ENCODE peak calls at places on chromosome 14, in six cellular contexts. H, K, T, Q, F and Z are unnamed samples.

GRCh38 chr14:30551460-30551859 is 7.5 kb upstream of the G2E3 start:
- DNase-seq in Q (no peak), T (no peak), F (no peak), K (no peak), H (peak), Z (no peak)

GRCh38 chr14:49461529-49462401 is 124.4 kb downstream of the RPS29 start:
- DNase-seq in K (peak), Q (peak), T (peak), H (peak), F (peak), Z (peak)

GRCh38 chr14:69535230-69535848 is 39.3 kb downstream of the CCDC177 start:
- DNase-seq in K (no peak), T (peak), H (peak), Q (no peak), F (peak), Z (no peak)

GRCh38 chr14:71103662-71104484 is 196.6 kb downstream of the PCNX1 start:
- DNase-seq in F (no peak), H (peak), K (no peak), T (peak), Q (peak), Z (peak)

GRCh38 chr14:58744951-58745350 is 107.2 kb downstream of the DACT1 start:
- DNase-seq in Q (no peak), F (no peak), K (no peak), T (no peak), H (no peak), Z (no peak)

GRCh38 chr14:77123381-77124344 is 17.9 kb downstream of the ZDHHC22 start:
- DNase-seq in F (peak), H (peak), Q (no peak), K (no peak), T (no peak), Z (peak)

GRCh38 chr14:51818748-51819386 is 41.5 kb upstream of the GNG2 start:
- DNase-seq in F (no peak), H (peak), K (no peak), Q (no peak), T (no peak), Z (no peak)

GRCh38 chr14:69260979-69261605 is 1.1 kb downstream of the GALNT16 start:
- DNase-seq in F (peak), T (no peak), Q (no peak), K (peak), H (peak), Z (no peak)

GRCh38 chr14:74038015-74038859 is 19.1 kb downstream of the BBOF1 start:
- DNase-seq in K (no peak), T (peak), H (peak), F (no peak), Q (no peak), Z (peak)

GRCh38 chr14:93304771-93305170 is 28.1 kb downstream of the BTBD7 start:
- DNase-seq in T (peak), K (no peak), Q (no peak), F (no peak), H (no peak), Z (no peak)

GRCh38 chr14:69519253-69519661 is 34.7 kb downstream of the PLEKHD1 start:
- DNase-seq in H (no peak), K (no peak), Q (no peak), F (no peak), T (peak), Z (no peak)

GRCh38 chr14:24289649-24290283 is 9.8 kb downstream of the DHRS1 start:
- DNase-seq in F (no peak), K (peak), H (no peak), Q (no peak), T (no peak), Z (no peak)

GRCh38 chr14:91369628-91370445 is 47.8 kb downstream of the CCDC88C start:
- DNase-seq in K (peak), F (no peak), H (peak), Q (no peak), T (no peak), Z (peak)

GRCh38 chr14:95291859-95292542 is 27.7 kb downstream of the CLMN start:
- DNase-seq in H (peak), T (no peak), F (peak), K (no peak), Q (no peak), Z (peak)

GRCh38 chr14:31990183-31990862 is 86.8 kb upstream of the ARHGAP5 start:
- DNase-seq in T (no peak), Q (no peak), K (no peak), H (no peak), F (no peak), Z (no peak)

GRCh38 chr14:91367173-91368171 is 50.1 kb downstream of the CCDC88C start:
- DNase-seq in H (no peak), Q (peak), K (peak), T (no peak), F (peak), Z (no peak)

GRCh38 chr14:101501858-101502615 is 59.3 kb upstream of the DIO3 start:
- DNase-seq in Q (no peak), H (no peak), T (no peak), K (no peak), F (peak), Z (no peak)

GRCh38 chr14:57378661-57379060 is 11.7 kb upstream of the NAA30 start:
- DNase-seq in Q (no peak), T (no peak), F (no peak), K (no peak), H (no peak), Z (no peak)

GRCh38 chr14:58702466-58703148 is 64.8 kb downstream of the DACT1 start:
- DNase-seq in H (no peak), F (no peak), T (no peak), Q (no peak), K (no peak), Z (no peak)

GRCh38 chr14:92877757-92878431 is 45.1 kb upstream of the CHGA start:
- DNase-seq in T (no peak), F (no peak), Q (no peak), K (no peak), H (no peak), Z (no peak)

GRCh38 chr14:84375235-84375634 is 1154.7 kb upstream of the FLRT2 start:
- DNase-seq in H (no peak), T (no peak), F (no peak), Q (no peak), K (no peak), Z (no peak)

GRCh38 chr14:98953544-98954346 is 318.3 kb downstream of the BCL11B start:
- DNase-seq in F (peak), Q (no peak), H (no peak), T (peak), K (no peak), Z (no peak)

GRCh38 chr14:89251066-89251465 is 166.0 kb downstream of the FOXN3 start:
- DNase-seq in F (no peak), T (peak), K (no peak), Q (no peak), H (no peak), Z (no peak)

GRCh38 chr14:24816929-24817637 is 183.1 kb upstream of the GZMB start:
- DNase-seq in H (no peak), K (no peak), Q (no peak), F (no peak), T (no peak), Z (no peak)

GRCh38 chr14:99080306-99080705 is 191.7 kb downstream of the BCL11B start:
- DNase-seq in Q (no peak), T (no peak), H (no peak), K (no peak), F (no peak), Z (no peak)

GRCh38 chr14:93800038-93800937 is 12.0 kb upstream of the PRIMA1 start:
- DNase-seq in H (no peak), K (no peak), Q (no peak), F (no peak), T (no peak), Z (no peak)

GRCh38 chr14:23113346-23114119 is 5.5 kb downstream of the CEBPE start:
- DNase-seq in Q (peak), H (no peak), T (no peak), F (no peak), K (no peak), Z (no peak)

GRCh38 chr14:92590941-92591340 is 77.4 kb downstream of the RIN3 start:
- DNase-seq in Q (no peak), F (no peak), K (no peak), T (no peak), H (no peak), Z (no peak)

GRCh38 chr14:71165121-71165574 is 257.9 kb downstream of the PCNX1 start:
- DNase-seq in F (no peak), H (no peak), K (no peak), Q (no peak), T (peak), Z (peak)

GRCh38 chr14:85414142-85414541 is 115.8 kb upstream of the FLRT2 start:
- DNase-seq in T (no peak), F (no peak), H (no peak), Q (no peak), K (no peak), Z (no peak)

GRCh38 chr14:56322531-56322930 is 204.3 kb downstream of the PELI2 start:
- DNase-seq in F (no peak), H (peak), Q (no peak), T (no peak), K (no peak), Z (no peak)

GRCh38 chr14:24255931-24256696 is 6.9 kb downstream of the TGM1 start:
- DNase-seq in H (no peak), Q (no peak), K (no peak), F (no peak), T (no peak), Z (no peak)

GRCh38 chr14:104872469-104873341 is 7.6 kb downstream of the CEP170B start:
- DNase-seq in K (no peak), H (no peak), T (peak), F (peak), Q (no peak), Z (no peak)

GRCh38 chr14:75234173-75234855 is 44.3 kb upstream of the FOS start:
- DNase-seq in K (no peak), H (no peak), T (peak), F (no peak), Q (no peak), Z (no peak)

GRCh38 chr14:54589076-54589475 is 22.1 kb downstream of the SAMD4A start:
- DNase-seq in H (no peak), F (no peak), K (no peak), Q (no peak), T (no peak), Z (no peak)

GRCh38 chr14:35883677-35884293 is 57.6 kb downstream of the BRMS1L start:
- DNase-seq in T (peak), F (peak), H (peak), K (peak), Q (no peak), Z (no peak)

GRCh38 chr14:34120185-34120977 is 169.5 kb upstream of the EGLN3 start:
- DNase-seq in T (no peak), K (no peak), Q (no peak), H (no peak), F (no peak), Z (no peak)

GRCh38 chr14:39382463-39382862 is 49.8 kb downstream of the FBXO33 start:
- DNase-seq in K (no peak), H (no peak), Q (no peak), F (no peak), T (no peak), Z (no peak)

GRCh38 chr14:78764645-78765044 is 594.5 kb downstream of the NRXN3 start:
- DNase-seq in F (no peak), T (no peak), Q (no peak), K (no peak), H (no peak), Z (no peak)

GRCh38 chr14:26370118-26370517 is 227.7 kb downstream of the NOVA1 start:
- DNase-seq in K (no peak), F (no peak), T (no peak), Q (no peak), H (peak), Z (no peak)